ENCODE peak calls at places on chromosomes 13 and 19, in ten cellular contexts. K, P, A, O, D, E, I, T, M and B are unnamed samples.

GRCh38 chr19:2771786-2772674 is 11.0 kb downstream of the SGTA start:
- DNase-seq in I (no peak), E (no peak), D (no peak), T (no peak), M (no peak), P (no peak), A (no peak), K (no peak), O (no peak), B (no peak)

GRCh38 chr19:497861-498590 is 1.7 kb downstream of the MADCAM1 start:
- DNase-seq in M (no peak), O (no peak), E (no peak), I (no peak), K (peak), P (no peak), T (no peak), A (no peak), D (no peak), B (no peak)

GRCh38 chr13:114235697-114236096 is 1.0 kb downstream of the CDC16 start:
- DNase-seq in O (no peak), E (peak), M (no peak), K (no peak), T (peak), D (no peak), I (peak), P (no peak), A (no peak), B (no peak)

GRCh38 chr13:30421093-30422055 is 919 bp upstream of the UBE2L5 start:
- DNase-seq in O (peak), E (peak), I (peak), A (peak), T (peak), M (peak), D (no peak), P (no peak), K (peak), B (peak)

GRCh38 chr13:87356314-87356713 is 314.9 kb upstream of the SLITRK5 start:
- DNase-seq in K (no peak), E (no peak), O (no peak), P (no peak), T (no peak), M (peak), I (peak), D (no peak), A (peak), B (peak)

GRCh38 chr13:20461481-20461859 is 64.2 kb downstream of the CRYL1 start:
- DNase-seq in M (no peak), D (no peak), I (peak), E (peak), K (no peak), T (no peak), O (peak), P (no peak), A (no peak), B (no peak)

GRCh38 chr19:13999085-13999484 is 7.0 kb downstream of the RFX1 start:
- DNase-seq in I (no peak), P (no peak), T (no peak), K (no peak), M (no peak), D (no peak), O (no peak), A (no peak), E (no peak), B (no peak)

GRCh38 chr13:30346159-30346788 is 38.9 kb upstream of the KATNAL1 start:
- DNase-seq in A (peak), D (peak), M (no peak), P (no peak), T (no peak), E (no peak), O (no peak), I (no peak), K (no peak), B (no peak)

GRCh38 chr13:110503037-110503901 is 58.3 kb downstream of the RAB20 start:
- DNase-seq in D (no peak), O (no peak), T (no peak), I (peak), E (no peak), P (no peak), M (peak), A (no peak), K (no peak), B (no peak)

GRCh38 chr19:37999309-38000213 is 92.6 kb downstream of the SIPA1L3 start:
- DNase-seq in O (peak), E (peak), I (peak), P (peak), D (no peak), A (no peak), T (no peak), K (no peak), M (no peak), B (peak)

GRCh38 chr13:104408733-104409132 is 1342.5 kb upstream of the SLC10A2 start:
- DNase-seq in A (no peak), I (no peak), P (no peak), T (no peak), K (no peak), M (no peak), O (peak), D (no peak), E (peak), B (peak)

GRCh38 chr13:40341501-40341900 is 324.9 kb downstream of the FOXO1 start:
- DNase-seq in P (no peak), K (no peak), O (no peak), I (no peak), E (no peak), M (no peak), T (peak), D (no peak), A (no peak), B (no peak)

GRCh38 chr13:23739597-23739996 is 149.6 kb downstream of the MIPEP start:
- DNase-seq in D (no peak), A (no peak), K (no peak), I (no peak), T (no peak), O (no peak), M (no peak), E (no peak), P (no peak), B (no peak)

GRCh38 chr19:44570984-44571684 is 41.7 kb upstream of the CEACAM20 start:
- DNase-seq in O (peak), T (peak), K (peak), E (peak), A (peak), M (peak), P (peak), I (peak), D (no peak), B (peak)

GRCh38 chr13:24668955-24669354 is 11.3 kb upstream of the ATP12A start:
- DNase-seq in I (peak), P (no peak), O (no peak), A (peak), D (no peak), K (no peak), E (no peak), M (no peak), T (no peak), B (no peak)

GRCh38 chr13:93270769-93271753 is 44.5 kb downstream of the GPC6 start:
- DNase-seq in P (no peak), T (no peak), M (no peak), A (no peak), I (no peak), O (no peak), K (no peak), E (no peak), D (no peak), B (no peak)

GRCh38 chr19:3606690-3607289 is at the start of gene TBXA2R:
- DNase-seq in I (peak), A (peak), P (peak), T (peak), D (no peak), K (peak), E (peak), M (peak), O (peak), B (peak)

GRCh38 chr19:29887498-29887897 is 54.5 kb upstream of the URI1 start:
- DNase-seq in O (no peak), M (peak), D (no peak), P (no peak), A (no peak), T (no peak), E (peak), I (peak), K (no peak), B (no peak)

GRCh38 chr19:58584498-58585441 is 11.6 kb upstream of the MZF1 start:
- DNase-seq in K (no peak), O (no peak), I (no peak), T (no peak), P (no peak), A (no peak), M (peak), E (no peak), D (no peak), B (no peak)

GRCh38 chr13:112131740-112132113 is 64.8 kb downstream of the SOX1 start:
- DNase-seq in D (no peak), O (no peak), I (no peak), P (no peak), K (no peak), E (no peak), M (no peak), T (no peak), A (no peak), B (no peak)

GRCh38 chr19:11224429-11224828 is 15.0 kb upstream of the ANGPTL8 start:
- DNase-seq in M (no peak), T (no peak), O (no peak), I (no peak), E (no peak), A (no peak), P (no peak), K (no peak), D (no peak), B (no peak)

GRCh38 chr13:65638572-65639168 is 1591.5 kb downstream of the PCDH9 start:
- DNase-seq in D (no peak), I (peak), K (peak), T (peak), M (peak), E (peak), A (no peak), O (peak), P (peak), B (peak)

GRCh38 chr19:46147791-46148288 is at the start of gene IGFL2:
- DNase-seq in E (no peak), T (no peak), I (peak), M (no peak), D (no peak), P (peak), O (peak), A (peak), K (no peak), B (no peak)

GRCh38 chr13:110536006-110536693 is 25.4 kb downstream of the RAB20 start:
- DNase-seq in K (no peak), D (no peak), P (no peak), A (no peak), M (peak), I (no peak), E (no peak), O (no peak), T (no peak), B (no peak)

GRCh38 chr13:46684287-46685001 is 112.5 kb downstream of the ESD start:
- DNase-seq in K (peak), P (no peak), T (peak), O (no peak), A (no peak), D (no peak), M (no peak), E (peak), I (no peak), B (peak)

GRCh38 chr13:99113351-99113750 is 87.3 kb upstream of the UBAC2 start:
- DNase-seq in E (no peak), O (no peak), M (no peak), T (no peak), D (no peak), K (no peak), P (no peak), A (no peak), I (no peak), B (no peak)

GRCh38 chr13:89925107-89925506 is 1422.4 kb upstream of the MIR17HG start:
- DNase-seq in D (no peak), O (peak), I (peak), M (peak), E (peak), K (peak), T (peak), A (no peak), P (peak), B (peak)

GRCh38 chr13:30864352-30865130 is 41.5 kb upstream of the MEDAG start:
- DNase-seq in I (peak), E (peak), K (peak), T (peak), A (no peak), O (peak), M (no peak), D (no peak), P (no peak), B (peak)

GRCh38 chr13:110422913-110423688 is 116.0 kb downstream of the COL4A2 start:
- DNase-seq in A (no peak), E (peak), I (peak), M (no peak), O (peak), P (no peak), D (no peak), K (no peak), T (no peak), B (no peak)

GRCh38 chr19:42324655-42325307 is 654 bp upstream of the MEGF8 start:
- DNase-seq in I (no peak), A (no peak), D (no peak), E (no peak), T (peak), P (no peak), O (no peak), M (no peak), K (no peak), B (no peak)
- TF ChIP-seq EZH2 in I (no peak), A (no peak), D (peak), E (peak), T (peak), P (no peak), O (peak), M (no peak), K (no peak), B (no peak)

GRCh38 chr19:40466219-40467006 is at the start of gene SPTBN4:
- DNase-seq in T (peak), D (peak), M (no peak), O (no peak), E (no peak), P (no peak), K (no peak), I (peak), A (no peak), B (no peak)
- TF ChIP-seq EZH2 in T (no peak), D (no peak), M (no peak), O (peak), E (peak), P (no peak), K (no peak), I (no peak), A (no peak), B (peak)

GRCh38 chr19:33301011-33301899 is 1.1 kb downstream of the CEBPA start:
- DNase-seq in M (no peak), E (no peak), O (no peak), D (no peak), I (peak), A (no peak), T (peak), P (no peak), K (peak), B (no peak)
- TF ChIP-seq EZH2 in M (no peak), E (peak), O (peak), D (peak), I (no peak), A (no peak), T (peak), P (no peak), K (peak), B (peak)

GRCh38 chr13:107743983-107744382 is 471.4 kb downstream of the LIG4 start:
- DNase-seq in T (peak), E (no peak), A (no peak), O (peak), M (no peak), D (no peak), P (no peak), I (peak), K (no peak), B (peak)

GRCh38 chr13:107743523-107743922 is 471.8 kb downstream of the LIG4 start:
- DNase-seq in A (no peak), K (no peak), E (no peak), T (no peak), I (no peak), P (no peak), O (no peak), M (no peak), D (no peak), B (no peak)

GRCh38 chr13:107743100-107743499 is 472.2 kb downstream of the LIG4 start:
- DNase-seq in E (no peak), I (peak), P (no peak), A (no peak), T (no peak), O (no peak), K (no peak), M (no peak), D (no peak), B (no peak)

GRCh38 chr13:107742544-107742943 is 472.8 kb downstream of the LIG4 start:
- DNase-seq in E (no peak), K (no peak), P (no peak), T (no peak), A (no peak), D (no peak), I (peak), O (no peak), M (no peak), B (no peak)
- TF ChIP-seq EZH2 in E (no peak), K (no peak), P (no peak), T (no peak), A (no peak), D (no peak), I (no peak), O (no peak), M (no peak), B (no peak)

GRCh38 chr19:42323473-42323851 is 2.0 kb upstream of the MEGF8 start:
- DNase-seq in K (peak), E (no peak), O (no peak), I (no peak), A (no peak), P (no peak), M (no peak), D (no peak), T (peak), B (no peak)
- TF ChIP-seq EZH2 in K (no peak), E (peak), O (no peak), I (no peak), A (no peak), P (no peak), M (no peak), D (no peak), T (no peak), B (peak)